ENCODE peak calls at places on chromosomes 16 and 17, in five cellular contexts. K is mucosa of descending colon, F is GM10248, I is heart left ventricle, M is BJ. B is an unnamed sample.

GRCh38 chr16:81616321-81617020 is 162.6 kb upstream of the PLCG2 start:
- DNase-seq in K (peak), F (peak), I (peak), M (no peak), B (no peak)

GRCh38 chr17:74921045-74921681 is 1.9 kb downstream of the USH1G start:
- DNase-seq in K (no peak), F (no peak), I (no peak), M (no peak), B (no peak)

GRCh38 chr16:22732959-22733358 is 81.0 kb upstream of the HS3ST2 start:
- DNase-seq in K (no peak), F (no peak), I (no peak), M (no peak), B (no peak)

GRCh38 chr17:47690121-47690520 is 3.8 kb upstream of the TBKBP1 start:
- DNase-seq in K (no peak), F (no peak), I (no peak), M (no peak), B (no peak)

GRCh38 chr16:27315333-27316037 is 1.7 kb downstream of the IL4R start:
- DNase-seq in K (peak), F (no peak), I (peak), M (no peak), B (no peak)

GRCh38 chr17:39699818-39700147 is at the start of gene ERBB2:
- DNase-seq in K (peak), F (no peak), I (peak), M (peak), B (peak)

GRCh38 chr17:33469911-33470310 is 176.8 kb upstream of the ASIC2 start:
- DNase-seq in K (no peak), F (no peak), I (peak), M (peak), B (no peak)

GRCh38 chr16:67019171-67019570 is 9.8 kb upstream of the CBFB start:
- DNase-seq in K (no peak), F (peak), I (no peak), M (no peak), B (no peak)

GRCh38 chr16:27231692-27232060 is 28.4 kb downstream of the KDM8 start:
- DNase-seq in K (no peak), F (no peak), I (no peak), M (no peak), B (no peak)

GRCh38 chr17:3944485-3945388 is 19.5 kb downstream of the ATP2A3 start:
- DNase-seq in K (no peak), F (peak), I (peak), M (no peak), B (peak)

GRCh38 chr17:76427457-76428231 is 25.3 kb downstream of the UBE2O start:
- DNase-seq in K (peak), F (no peak), I (no peak), M (no peak), B (no peak)

GRCh38 chr16:50747206-50747956 is 5.5 kb downstream of the CYLD start:
- DNase-seq in K (no peak), F (peak), I (no peak), M (no peak), B (no peak)

GRCh38 chr17:48505788-48506187 is 25.0 kb downstream of the HOXB1 start:
- DNase-seq in K (no peak), F (peak), I (no peak), M (peak), B (no peak)

GRCh38 chr17:13735444-13735843 is 133.7 kb upstream of the HS3ST3A1 start:
- DNase-seq in K (no peak), F (no peak), I (no peak), M (no peak), B (no peak)

GRCh38 chr16:1416521-1416941 is 2.0 kb upstream of the UNKL start:
- DNase-seq in K (no peak), F (no peak), I (no peak), M (no peak), B (no peak)

GRCh38 chr16:30569746-30570325 is 1.7 kb downstream of the ZNF688 start:
- DNase-seq in K (no peak), F (no peak), I (no peak), M (no peak), B (no peak)

GRCh38 chr17:5413682-5414081 is 5.8 kb downstream of the NUP88 start:
- DNase-seq in K (no peak), F (no peak), I (no peak), M (peak), B (no peak)

GRCh38 chr16:65023802-65024201 is 98.1 kb downstream of the CDH11 start:
- DNase-seq in K (no peak), F (no peak), I (no peak), M (no peak), B (no peak)

GRCh38 chr16:87045462-87046216 is 271.6 kb downstream of the C16orf95 start:
- DNase-seq in K (no peak), F (no peak), I (no peak), M (no peak), B (no peak)

GRCh38 chr16:71807905-71808592 is 585 bp downstream of the AP1G1 start:
- DNase-seq in K (no peak), F (peak), I (no peak), M (no peak), B (peak)

DNA sequence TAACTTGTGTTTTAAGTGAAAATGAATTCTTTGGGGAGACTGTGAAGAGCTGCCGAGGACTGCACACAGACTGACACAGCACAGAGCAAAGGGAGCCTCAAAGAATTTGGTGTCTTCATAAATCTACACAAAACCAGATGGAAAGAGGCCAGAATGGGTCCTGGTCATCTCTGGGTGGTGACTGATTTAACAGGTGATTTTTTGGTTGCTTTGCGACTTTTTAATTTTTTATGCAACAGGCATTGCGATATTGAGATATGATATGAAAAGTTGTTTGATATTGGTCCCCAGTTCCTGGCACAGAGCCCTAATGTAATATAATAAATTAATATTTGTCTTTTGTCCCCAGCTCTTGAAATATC is 12.6 kb upstream of the EIF1 start:
- DNase-seq in K (no peak), F (no peak), I (no peak), M (no peak), B (no peak)
- TF ChIP-seq CTCF in K (no peak), F (no peak), I (no peak), M (no peak), B (no peak)

DNA sequence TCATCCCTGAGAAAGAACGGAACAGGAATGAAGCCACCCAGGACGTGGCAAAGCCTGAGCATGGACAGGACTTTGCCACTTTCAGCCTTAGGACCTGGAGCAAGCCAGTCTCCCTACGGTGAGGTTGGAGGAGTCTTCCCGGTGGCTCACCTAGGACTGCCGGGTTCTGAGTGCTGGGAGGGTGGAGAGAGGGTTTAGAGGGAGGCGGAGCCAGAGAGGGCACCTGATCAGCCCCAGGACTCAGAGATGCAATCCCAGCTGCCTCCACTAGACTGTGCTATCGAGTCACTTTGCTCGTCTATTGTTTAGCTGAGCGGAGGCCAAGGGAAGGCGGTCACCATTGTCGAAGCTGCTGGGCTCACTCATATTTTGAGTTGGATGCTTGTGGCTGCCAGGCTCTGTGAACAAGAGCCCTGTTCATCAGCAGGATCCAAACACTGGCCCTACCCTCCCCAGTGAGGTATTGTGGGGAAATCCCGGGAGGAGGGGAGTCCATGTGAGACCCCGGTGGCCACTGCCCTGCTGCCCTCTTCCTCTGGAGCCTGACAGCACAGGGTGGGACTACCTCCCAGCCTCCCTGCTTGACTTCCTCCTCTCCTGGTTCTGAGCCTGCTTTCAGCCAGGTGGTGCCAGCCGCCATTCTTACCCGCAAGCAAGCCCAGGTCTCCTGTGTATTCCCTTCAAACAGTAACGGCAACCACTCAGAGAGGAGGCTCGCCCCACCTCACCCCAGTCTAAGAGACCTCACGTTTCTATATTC is 7.0 kb downstream of the KRT14 start:
- DNase-seq in K (peak), F (peak), I (peak), M (peak), B (peak)
- TF ChIP-seq CTCF in K (peak), F (peak), I (peak), M (peak), B (peak)

GRCh38 chr17:82602986-82603385 is 45.3 kb downstream of the WDR45B start:
- DNase-seq in K (no peak), F (peak), I (no peak), M (no peak), B (no peak)
- TF ChIP-seq CTCF in K (no peak), F (no peak), I (no peak), M (no peak), B (no peak)

DNA sequence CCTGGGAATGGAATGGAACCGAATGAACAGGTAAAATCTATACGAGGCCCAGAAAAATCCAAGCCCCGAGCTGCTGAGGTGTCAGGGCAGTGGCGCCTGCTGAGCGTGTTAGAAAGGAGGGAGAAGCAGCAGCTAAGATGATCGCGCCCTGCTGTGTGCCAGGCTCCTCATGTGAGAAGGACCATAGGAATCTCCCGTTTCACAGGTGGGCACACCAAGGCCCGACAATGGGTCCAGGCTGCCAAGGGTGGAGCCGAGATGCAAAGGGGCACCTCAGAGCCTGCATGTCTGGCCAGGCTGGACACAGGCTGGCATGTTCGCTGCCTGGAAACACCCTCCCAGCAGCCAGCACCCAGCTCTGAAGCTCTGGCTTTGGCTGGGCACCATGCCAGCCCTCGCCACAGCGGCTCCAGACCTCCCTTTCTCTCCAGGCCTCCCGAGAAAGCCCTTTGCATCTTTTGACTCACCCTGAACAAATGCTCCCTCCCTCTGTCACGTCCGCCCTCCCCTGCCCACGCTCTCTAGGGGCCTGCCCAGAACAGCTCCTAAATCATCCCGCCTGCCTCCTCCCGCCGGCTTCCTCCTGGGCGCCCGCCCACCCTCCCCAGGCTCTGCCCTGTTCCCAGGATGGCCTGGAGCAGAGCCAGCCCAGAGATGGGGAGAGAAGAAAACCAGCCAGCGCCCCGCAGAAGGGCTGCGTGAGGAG is 217.8 kb upstream of the GSE1 start:
- DNase-seq in K (peak), F (peak), I (peak), M (peak), B (no peak)
- TF ChIP-seq CTCF in K (no peak), F (no peak), I (no peak), M (no peak), B (no peak)

DNA sequence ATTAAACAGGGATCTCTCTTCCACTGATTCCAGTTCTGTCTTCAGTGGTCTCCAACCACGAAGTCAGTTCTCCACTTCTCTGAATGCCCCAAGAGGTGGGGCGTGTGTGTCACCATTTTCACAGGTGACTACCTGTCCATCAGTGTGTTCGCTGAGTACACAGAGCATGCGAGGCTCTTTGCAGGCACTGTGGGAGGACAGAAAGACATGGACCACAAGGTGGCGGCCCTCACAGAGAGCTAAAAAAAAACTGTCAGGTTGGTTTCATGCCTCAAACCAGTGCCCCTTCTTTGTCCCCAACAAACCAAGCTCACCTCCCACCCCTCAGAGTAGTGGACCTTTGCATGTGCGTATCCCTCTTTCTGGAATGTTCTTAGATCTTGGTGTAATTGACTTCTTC is 13.8 kb downstream of the EMP2 start:
- DNase-seq in K (no peak), F (no peak), I (no peak), M (no peak), B (no peak)
- TF ChIP-seq CTCF in K (no peak), F (no peak), I (no peak), M (no peak), B (no peak)

DNA sequence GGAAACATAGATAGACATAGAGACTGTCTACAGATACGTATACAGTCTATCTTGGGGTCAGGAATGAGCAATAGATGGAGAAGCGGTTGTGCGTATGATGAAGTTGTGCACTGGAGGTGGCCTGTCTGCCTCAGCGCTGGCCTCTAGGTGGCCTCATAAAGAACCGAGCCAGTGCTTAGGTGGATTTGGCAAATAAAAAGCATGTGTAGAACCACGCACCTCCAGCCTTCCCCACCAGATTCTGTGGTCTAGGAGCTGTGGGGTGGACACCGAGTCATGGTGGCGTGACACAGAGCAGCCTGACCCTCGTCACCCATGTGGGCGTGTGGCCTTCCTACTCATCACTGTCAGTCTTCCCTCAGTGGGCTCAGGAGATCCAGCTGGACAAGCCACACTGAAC is 34.0 kb downstream of the PGS1 start:
- DNase-seq in K (no peak), F (no peak), I (no peak), M (no peak), B (no peak)
- TF ChIP-seq CTCF in K (no peak), F (peak), I (peak), M (peak), B (no peak)

GRCh38 chr17:80122026-80122575 is 20.7 kb downstream of the GAA start:
- DNase-seq in K (no peak), F (no peak), I (no peak), M (no peak), B (no peak)
- TF ChIP-seq CTCF in K (no peak), F (no peak), I (no peak), M (no peak), B (no peak)

GRCh38 chr17:2059125-2059836 is 4.4 kb downstream of the HIC1 start:
- DNase-seq in K (peak), F (no peak), I (no peak), M (no peak), B (no peak)

GRCh38 chr17:2057130-2057713 is 2.3 kb downstream of the HIC1 start:
- DNase-seq in K (no peak), F (no peak), I (no peak), M (no peak), B (peak)

GRCh38 chr17:2059837-2060658 is 5.1 kb downstream of the HIC1 start:
- DNase-seq in K (no peak), F (no peak), I (no peak), M (no peak), B (no peak)

GRCh38 chr17:2057714-2058520 is 3.0 kb downstream of the HIC1 start:
- DNase-seq in K (peak), F (no peak), I (no peak), M (no peak), B (no peak)

DNA sequence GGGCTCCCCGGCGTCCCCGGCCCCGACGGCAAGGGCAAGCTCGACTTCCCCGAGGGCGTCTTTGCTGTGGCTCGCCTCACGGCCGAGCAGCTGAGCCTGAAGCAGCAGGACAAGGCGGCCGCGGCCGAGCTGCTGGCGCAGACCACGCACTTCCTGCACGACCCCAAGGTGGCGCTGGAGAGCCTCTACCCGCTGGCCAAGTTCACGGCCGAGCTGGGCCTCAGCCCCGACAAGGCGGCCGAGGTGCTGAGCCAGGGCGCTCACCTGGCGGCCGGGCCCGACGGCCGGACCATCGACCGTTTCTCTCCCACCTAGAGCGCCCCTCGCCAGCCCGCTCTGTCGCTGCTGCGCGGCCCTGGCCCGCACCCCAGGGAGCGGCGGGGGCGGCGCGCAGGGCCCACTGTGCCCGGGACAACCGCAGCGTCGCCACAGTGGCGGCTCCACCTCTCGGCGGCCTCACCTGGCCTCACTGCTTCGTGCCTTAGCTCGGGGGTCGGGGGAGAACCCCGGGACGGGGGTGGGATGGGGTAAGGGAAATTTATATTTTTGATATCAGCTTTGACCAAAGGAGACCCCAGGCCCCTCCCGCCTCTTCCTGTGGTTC is 3.7 kb downstream of the HIC1 start:
- DNase-seq in K (peak), F (peak), I (peak), M (no peak), B (peak)
- TF ChIP-seq CTCF in K (peak), F (peak), I (peak), M (peak), B (peak)